ENCODE peak calls at places on chromosomes 13 and 19, in five cellular contexts. A is type B pancreatic cell, O is endothelial cell, W is breast epithelium, J is body of pancreas. Q is an unnamed sample.

GRCh38 chr13:44756411-44756810 is 180.3 kb upstream of the TSC22D1 start:
- DNase-seq in J (no peak), A (no peak), W (no peak), O (no peak), Q (no peak)

GRCh38 chr19:5693195-5694166 is 3.4 kb downstream of the RPL36 start:
- DNase-seq in A (no peak), J (no peak), O (no peak), W (no peak), Q (peak; percentile 72)

GRCh38 chr13:39510296-39510695 is 92.7 kb downstream of the LHFPL6 start:
- DNase-seq in J (no peak), O (no peak), W (no peak), A (no peak), Q (no peak)

GRCh38 chr13:26280822-26281221 is 26.9 kb downstream of the CDK8 start:
- DNase-seq in O (no peak), W (no peak), J (no peak), A (no peak), Q (no peak)

GRCh38 chr19:33304760-33305647 is 2.7 kb upstream of the CEBPA start:
- DNase-seq in O (no peak), W (peak; percentile 34), A (no peak), J (peak; percentile 52), Q (peak; percentile 55)

GRCh38 chr19:50601407-50602088 is 33.3 kb upstream of the LRRC4B start:
- DNase-seq in W (no peak), A (no peak), O (no peak), J (no peak), Q (no peak)

GRCh38 chr13:28753208-28753892 is 34.6 kb upstream of the SLC46A3 start:
- DNase-seq in O (no peak), J (peak; percentile 59), W (peak; percentile 65), A (no peak), Q (peak; percentile 77)

GRCh38 chr19:38209671-38210457 is 14.2 kb downstream of the DPF1 start:
- DNase-seq in A (no peak), W (no peak), J (peak; percentile 60), O (no peak), Q (no peak)

GRCh38 chr13:100789025-100789424 is 114.4 kb upstream of the TMTC4 start:
- DNase-seq in W (no peak), O (no peak), J (no peak), A (no peak), Q (no peak)

GRCh38 chr13:46663644-46664043 is 110.7 kb downstream of the LRCH1 start:
- DNase-seq in J (no peak), W (no peak), A (no peak), O (no peak), Q (no peak)

GRCh38 chr19:33280351-33280921 is 21.9 kb downstream of the CEBPA start:
- DNase-seq in O (no peak), A (no peak), J (no peak), W (no peak), Q (no peak)

GRCh38 chr13:73952683-73953082 is 181.5 kb downstream of the KLF12 start:
- DNase-seq in J (no peak), A (no peak), W (no peak), O (no peak), Q (no peak)

GRCh38 chr19:13044160-13044853 is 49.0 kb downstream of the NFIX start:
- DNase-seq in A (no peak), J (no peak), W (no peak), O (no peak), Q (no peak)

GRCh38 chr19:6412111-6412999 is 12.3 kb downstream of the KHSRP start:
- DNase-seq in J (peak; percentile 39), W (no peak), O (peak; percentile 51), A (no peak), Q (no peak)

GRCh38 chr19:15253513-15253912 is 21.3 kb upstream of the EPHX3 start:
- DNase-seq in W (no peak), O (no peak), J (no peak), A (no peak), Q (no peak)

GRCh38 chr13:76379341-76380105 is 506.7 kb downstream of the KCTD12 start:
- DNase-seq in A (no peak), W (no peak), J (no peak), O (no peak), Q (no peak)

GRCh38 chr13:86737334-86737932 is 933.7 kb upstream of the SLITRK5 start:
- DNase-seq in A (no peak), J (no peak), O (no peak), W (no peak), Q (no peak)

GRCh38 chr13:50948576-50948975 is 39.0 kb downstream of the RNASEH2B start:
- DNase-seq in J (no peak), A (no peak), W (no peak), O (no peak), Q (no peak)

DNA sequence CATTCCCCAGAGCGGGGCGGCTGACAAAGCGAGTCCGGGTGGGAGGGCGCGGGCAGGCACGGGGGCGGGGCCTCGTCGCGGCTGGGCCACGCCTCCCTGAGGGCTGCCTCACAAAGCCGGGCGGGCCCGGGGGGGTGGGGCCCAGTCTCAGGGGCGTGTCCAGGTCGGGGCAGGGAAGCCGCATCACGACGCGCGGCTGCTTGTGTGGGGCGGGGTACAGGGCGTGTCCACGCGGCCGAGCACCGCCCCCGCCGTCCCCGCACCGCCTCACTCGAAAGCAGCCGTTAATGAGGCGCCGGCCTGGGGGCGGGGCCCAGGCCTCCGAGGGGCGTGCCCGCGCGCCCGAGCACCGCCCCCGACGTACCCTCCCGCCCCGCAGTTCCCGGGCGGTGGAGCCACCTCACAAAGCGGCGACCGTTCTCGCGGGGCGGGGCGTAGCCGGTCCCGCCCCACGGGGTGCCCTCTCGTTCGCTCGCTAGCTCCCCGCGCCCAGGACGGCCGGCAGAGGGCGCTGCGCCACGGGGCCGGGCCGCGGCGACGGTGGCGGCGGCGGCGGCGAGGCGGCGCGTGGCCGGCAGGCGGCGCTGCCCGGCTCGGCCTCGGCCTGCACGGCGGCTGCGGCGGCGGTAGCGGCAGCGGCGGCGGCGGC is at the start of gene CARM1:
- DNase-seq in O (peak; percentile 100), J (peak; percentile 99), A (peak; percentile 100), W (peak; percentile 99), Q (peak; percentile 99)
- TF ChIP-seq CTCF in O (peak; percentile 68), J (peak; percentile 47), A (peak; percentile 79), W (no peak), Q (peak; percentile 56)

DNA sequence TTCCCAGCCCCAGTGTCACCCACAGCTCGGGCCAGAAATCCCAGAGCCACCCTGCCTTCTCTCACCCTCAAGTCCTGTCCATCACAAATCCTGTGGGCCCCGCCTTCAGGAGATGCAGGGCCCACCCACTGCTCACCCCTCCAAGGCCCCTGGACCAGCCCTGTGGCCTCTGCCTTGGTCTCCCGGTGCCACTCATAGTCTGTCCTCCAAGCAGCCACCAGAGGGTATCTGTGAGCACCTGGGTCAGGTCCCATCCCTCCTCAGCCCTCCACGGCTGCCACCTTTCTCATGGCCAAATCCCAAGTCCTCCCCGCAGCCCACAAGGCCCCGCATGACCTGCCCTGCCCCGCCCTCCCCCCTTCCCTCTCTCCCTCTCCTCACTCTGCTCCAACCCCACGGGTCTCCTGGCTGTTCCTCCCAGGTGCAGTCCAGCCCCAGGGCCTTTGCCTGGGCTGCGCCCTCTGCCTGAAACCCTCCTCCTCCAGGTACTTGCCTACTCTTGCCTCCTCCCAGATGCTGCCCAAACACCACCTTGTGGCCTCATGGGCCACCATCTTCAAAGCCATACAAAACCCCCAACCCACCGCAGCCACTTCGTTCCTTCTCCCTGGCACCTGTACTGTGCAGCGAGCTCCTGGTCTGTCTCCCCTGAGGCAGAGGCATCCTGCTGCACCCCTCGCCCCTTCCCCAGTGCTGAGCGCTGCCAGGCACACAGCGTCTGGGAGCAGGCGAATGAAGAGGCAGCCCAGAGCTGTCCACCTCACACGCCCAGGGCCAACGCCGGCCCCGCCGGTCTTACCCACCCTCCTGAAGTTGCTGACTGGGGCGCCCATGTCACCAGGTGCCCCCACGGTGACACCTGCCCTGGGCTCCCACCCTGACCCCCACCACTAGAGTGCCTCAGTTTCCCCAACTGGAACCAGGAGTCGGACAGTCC is 13.2 kb upstream of the UQCR11 start:
- DNase-seq in A (no peak), W (no peak), J (peak; percentile 66), O (peak; percentile 29), Q (no peak)
- TF ChIP-seq CTCF in A (peak; percentile 42), W (no peak), J (peak; percentile 48), O (no peak), Q (no peak)

GRCh38 chr19:56567274-56568120 is at the start of gene ZNF470:
- DNase-seq in J (peak; percentile 97), A (peak; percentile 92), W (peak; percentile 95), O (peak; percentile 86), Q (peak; percentile 96)
- TF ChIP-seq CTCF in J (no peak), A (no peak), W (no peak), O (no peak), Q (no peak)

DNA sequence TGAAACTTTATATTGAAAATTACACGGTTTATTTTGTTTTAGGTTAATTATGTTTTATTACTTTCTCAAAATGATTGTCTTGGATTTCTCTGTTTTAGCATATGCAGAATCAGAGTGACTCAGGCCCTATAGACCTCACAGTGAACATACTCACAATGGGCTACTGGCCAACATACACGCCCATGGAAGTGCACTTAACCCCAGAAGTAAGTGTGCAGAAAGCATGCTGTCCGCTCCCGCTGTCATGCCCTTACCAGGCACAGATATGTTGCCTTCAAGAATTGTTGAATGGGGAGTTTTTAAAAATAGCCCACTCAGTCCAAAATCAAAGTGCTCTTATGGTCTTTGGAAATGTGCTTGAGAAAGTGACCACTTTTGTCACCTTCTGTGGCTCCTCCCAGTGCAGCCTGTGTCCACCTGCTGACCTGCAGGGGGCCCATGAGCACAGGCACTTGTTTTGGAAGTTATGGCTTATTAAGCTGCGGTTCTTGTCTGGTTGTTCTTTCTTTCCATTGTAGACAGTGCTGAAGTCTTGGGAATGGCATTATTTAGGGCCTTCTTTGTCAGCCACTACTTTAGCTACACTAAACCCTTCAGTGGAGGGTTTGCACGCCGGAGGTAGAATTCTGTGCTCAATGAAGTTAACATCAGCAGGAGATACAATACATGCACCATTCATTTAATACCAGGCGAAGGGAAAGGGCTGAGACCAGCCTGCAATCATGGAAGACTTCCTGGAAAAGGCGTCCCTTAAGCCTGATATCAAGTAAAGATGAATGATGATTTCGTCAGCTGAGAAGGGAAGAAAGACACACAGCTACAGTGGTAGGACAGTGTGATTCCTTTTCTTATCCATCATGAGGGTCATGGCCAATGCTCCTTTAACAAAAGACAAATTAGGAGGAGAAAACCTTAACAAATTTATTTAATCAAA is 36.7 kb downstream of the CUL4A start:
- DNase-seq in O (peak; percentile 18), W (no peak), A (no peak), J (no peak), Q (no peak)
- TF ChIP-seq CTCF in O (no peak), W (no peak), A (peak; percentile 56), J (no peak), Q (no peak)

GRCh38 chr19:4676955-4677731 is 7.0 kb upstream of the MYDGF start:
- DNase-seq in J (peak; percentile 58), W (no peak), A (no peak), O (peak; percentile 71), Q (no peak)
- TF ChIP-seq CTCF in J (peak; percentile 37), W (no peak), A (peak; percentile 68), O (peak; percentile 56), Q (no peak)

GRCh38 chr13:30121666-30122065 is 185.7 kb downstream of the KATNAL1 start:
- DNase-seq in J (no peak), O (no peak), A (no peak), W (no peak), Q (no peak)
- TF ChIP-seq CTCF in J (no peak), O (no peak), A (no peak), W (no peak), Q (no peak)

GRCh38 chr13:65966991-65967451 is 1263.1 kb downstream of the PCDH9 start:
- DNase-seq in J (no peak), W (no peak), O (no peak), A (no peak), Q (no peak)
- TF ChIP-seq CTCF in J (no peak), W (no peak), O (peak; percentile 46), A (peak; percentile 60), Q (no peak)